ENCODE peak calls at places on chromosomes 4 and X, in nine cellular contexts. C, J, G, H, K, M, N, L and F are unnamed samples.

GRCh38 chr4:173057442-173057841 is 111.2 kb upstream of the GALNT7 start:
- DNase-seq in C (no peak), J (no peak), G (no peak), H (peak; percentile 40), K (no peak), M (no peak), N (no peak), L (peak; percentile 22), F (no peak)

GRCh38 chr4:109235683-109236082 is 66.8 kb downstream of the COL25A1 start:
- DNase-seq in C (no peak), J (no peak), G (no peak), H (no peak), K (no peak), M (no peak), N (no peak), L (no peak), F (no peak)

GRCh38 chr4:88419874-88420273 is 37.0 kb upstream of the HERC5 start:
- DNase-seq in C (peak; percentile 26), J (no peak), G (no peak), H (no peak), K (no peak), M (no peak), N (no peak), L (no peak), F (no peak)

GRCh38 chr4:102627831-102628523 is 126.8 kb downstream of the NFKB1 start:
- DNase-seq in C (no peak), J (peak; percentile 34), G (no peak), H (peak; percentile 64), K (no peak), M (peak; percentile 45), N (no peak), L (peak; percentile 83), F (no peak)

GRCh38 chrX:88425739-88426138 is 321.3 kb upstream of the CPXCR1 start:
- DNase-seq in C (no peak), J (peak; percentile 6), G (no peak), H (peak; percentile 5), K (no peak), M (no peak), N (no peak), L (no peak), F (no peak)

GRCh38 chr4:102641796-102642195 is 119.0 kb downstream of the MANBA start:
- DNase-seq in C (no peak), J (no peak), G (no peak), H (no peak), K (no peak), M (no peak), N (no peak), L (no peak), F (no peak)

GRCh38 chr4:48483006-48483776 is at the start of gene SLC10A4:
- DNase-seq in C (no peak), J (no peak), G (no peak), H (no peak), K (peak; percentile 76), M (no peak), N (no peak), L (peak; percentile 12), F (peak; percentile 78)

GRCh38 chrX:23959781-23960180 is 52.0 kb downstream of the CXorf58 start:
- DNase-seq in C (no peak), J (no peak), G (peak; percentile 73), H (no peak), K (no peak), M (no peak), N (no peak), L (no peak), F (no peak)

GRCh38 chr4:74659576-74660411 is 134.5 kb downstream of the BTC start:
- DNase-seq in C (no peak), J (peak; percentile 100), G (peak; percentile 58), H (peak; percentile 100), K (no peak), M (peak; percentile 99), N (no peak), L (peak; percentile 98), F (no peak)

GRCh38 chr4:61500883-61501282 is 300.8 kb downstream of the ADGRL3 start:
- DNase-seq in C (no peak), J (peak; percentile 53), G (no peak), H (peak; percentile 62), K (no peak), M (no peak), N (no peak), L (peak; percentile 22), F (no peak)

GRCh38 chrX:45505214-45505613 is 304.5 kb upstream of the DIPK2B start:
- DNase-seq in C (no peak), J (peak; percentile 39), G (no peak), H (peak; percentile 73), K (no peak), M (peak; percentile 77), N (no peak), L (peak; percentile 68), F (no peak)